ENCODE peak calls at places on chromosome 1, in eight cellular contexts. One of them, this sample, is unnamed.

GRCh38 chr1:176745945-176746344 is 283.0 kb downstream of the PAPPA2 start:
- DNase-seq in lower lobe of right lung: no peak
- DNase-seq in DND-41: no peak
- DNase-seq in cardiac muscle cell: no peak
- DNase-seq in CD8-positive, alpha-beta T cell: no peak
- DNase-seq in ovary: no peak
- DNase-seq in BE2C: no peak
- DNase-seq in AG10803: peak; percentile 5
- DNase-seq in this sample: no peak

GRCh38 chr1:167249702-167250101 is 29.0 kb downstream of the POU2F1 start:
- DNase-seq in cardiac muscle cell: no peak
- DNase-seq in lower lobe of right lung: no peak
- DNase-seq in CD8-positive, alpha-beta T cell: no peak
- DNase-seq in DND-41: no peak
- DNase-seq in BE2C: no peak
- DNase-seq in AG10803: no peak
- DNase-seq in ovary: no peak
- DNase-seq in this sample: no peak

GRCh38 chr1:247331526-247332214 is at the start of gene ZNF496:
- DNase-seq in lower lobe of right lung: peak; percentile 84
- DNase-seq in ovary: peak; percentile 90
- DNase-seq in BE2C: peak; percentile 85
- DNase-seq in AG10803: peak; percentile 83
- DNase-seq in CD8-positive, alpha-beta T cell: peak; percentile 39
- DNase-seq in DND-41: peak; percentile 82
- DNase-seq in cardiac muscle cell: peak; percentile 88
- DNase-seq in this sample: peak; percentile 49

GRCh38 chr1:188237573-188238353 is 1409.0 kb downstream of the PLA2G4A start:
- DNase-seq in ovary: no peak
- DNase-seq in BE2C: no peak
- DNase-seq in lower lobe of right lung: no peak
- DNase-seq in AG10803: no peak
- DNase-seq in DND-41: no peak
- DNase-seq in CD8-positive, alpha-beta T cell: no peak
- DNase-seq in cardiac muscle cell: peak; percentile 3
- DNase-seq in this sample: peak; percentile 4

GRCh38 chr1:177238967-177239366 is 68.2 kb downstream of the BRINP2 start:
- DNase-seq in ovary: no peak
- DNase-seq in BE2C: no peak
- DNase-seq in DND-41: no peak
- DNase-seq in lower lobe of right lung: no peak
- DNase-seq in CD8-positive, alpha-beta T cell: no peak
- DNase-seq in cardiac muscle cell: no peak
- DNase-seq in AG10803: no peak
- DNase-seq in this sample: no peak

GRCh38 chr1:228285661-228286504 is 78.0 kb downstream of the OBSCN start:
- DNase-seq in ovary: no peak
- DNase-seq in CD8-positive, alpha-beta T cell: no peak
- DNase-seq in BE2C: peak; percentile 5
- DNase-seq in AG10803: no peak
- DNase-seq in DND-41: no peak
- DNase-seq in lower lobe of right lung: peak; percentile 35
- DNase-seq in cardiac muscle cell: no peak
- DNase-seq in this sample: no peak

GRCh38 chr1:55955237-55955636 is 624.1 kb downstream of the PLPP3 start:
- DNase-seq in AG10803: peak; percentile 82
- DNase-seq in DND-41: no peak
- DNase-seq in cardiac muscle cell: no peak
- DNase-seq in BE2C: no peak
- DNase-seq in lower lobe of right lung: no peak
- DNase-seq in ovary: no peak
- DNase-seq in CD8-positive, alpha-beta T cell: no peak
- DNase-seq in this sample: no peak

GRCh38 chr1:229141701-229142377 is 129.1 kb upstream of the RAB4A start:
- DNase-seq in lower lobe of right lung: no peak
- DNase-seq in ovary: no peak
- DNase-seq in AG10803: no peak
- DNase-seq in CD8-positive, alpha-beta T cell: no peak
- DNase-seq in cardiac muscle cell: no peak
- DNase-seq in DND-41: peak; percentile 8
- DNase-seq in BE2C: no peak
- DNase-seq in this sample: no peak

GRCh38 chr1:36224537-36225297 is 474 bp downstream of the THRAP3 start:
- DNase-seq in ovary: no peak
- DNase-seq in lower lobe of right lung: peak; percentile 88
- DNase-seq in cardiac muscle cell: peak; percentile 91
- DNase-seq in AG10803: peak; percentile 89
- DNase-seq in DND-41: no peak
- DNase-seq in CD8-positive, alpha-beta T cell: no peak
- DNase-seq in BE2C: peak; percentile 72
- DNase-seq in this sample: no peak

GRCh38 chr1:231612393-231613089 is 14.0 kb upstream of the DISC1 start:
- DNase-seq in DND-41: peak; percentile 77
- DNase-seq in ovary: no peak
- DNase-seq in BE2C: no peak
- DNase-seq in lower lobe of right lung: peak; percentile 63
- DNase-seq in CD8-positive, alpha-beta T cell: peak; percentile 42
- DNase-seq in AG10803: no peak
- DNase-seq in cardiac muscle cell: no peak
- DNase-seq in this sample: no peak

GRCh38 chr1:30879940-30880339 is 28.6 kb downstream of the SDC3 start:
- DNase-seq in DND-41: no peak
- DNase-seq in CD8-positive, alpha-beta T cell: no peak
- DNase-seq in AG10803: no peak
- DNase-seq in cardiac muscle cell: no peak
- DNase-seq in lower lobe of right lung: no peak
- DNase-seq in ovary: no peak
- DNase-seq in BE2C: no peak
- DNase-seq in this sample: no peak

GRCh38 chr1:240417317-240417716 is 194.6 kb downstream of the GREM2 start:
- DNase-seq in AG10803: peak; percentile 27
- DNase-seq in CD8-positive, alpha-beta T cell: no peak
- DNase-seq in BE2C: no peak
- DNase-seq in lower lobe of right lung: no peak
- DNase-seq in DND-41: no peak
- DNase-seq in ovary: no peak
- DNase-seq in cardiac muscle cell: no peak
- DNase-seq in this sample: no peak

GRCh38 chr1:110076789-110077500 is 6.5 kb upstream of the ALX3 start:
- DNase-seq in AG10803: no peak
- DNase-seq in lower lobe of right lung: no peak
- DNase-seq in cardiac muscle cell: no peak
- DNase-seq in DND-41: no peak
- DNase-seq in ovary: no peak
- DNase-seq in CD8-positive, alpha-beta T cell: no peak
- DNase-seq in BE2C: no peak
- DNase-seq in this sample: no peak

GRCh38 chr1:114431026-114431425 is 80.0 kb downstream of the TRIM33 start:
- DNase-seq in DND-41: no peak
- DNase-seq in lower lobe of right lung: no peak
- DNase-seq in ovary: no peak
- DNase-seq in CD8-positive, alpha-beta T cell: no peak
- DNase-seq in cardiac muscle cell: no peak
- DNase-seq in AG10803: no peak
- DNase-seq in BE2C: no peak
- DNase-seq in this sample: no peak
- TF ChIP-seq CTCF in DND-41: no peak
- TF ChIP-seq CTCF in lower lobe of right lung: no peak
- TF ChIP-seq CTCF in ovary: no peak
- TF ChIP-seq CTCF in CD8-positive, alpha-beta T cell: no peak
- TF ChIP-seq CTCF in cardiac muscle cell: no peak
- TF ChIP-seq CTCF in AG10803: no peak
- TF ChIP-seq CTCF in BE2C: no peak
- TF ChIP-seq CTCF in this sample: no peak

GRCh38 chr1:20729990-20730689 is 2.4 kb downstream of the SH2D5 start:
- DNase-seq in CD8-positive, alpha-beta T cell: no peak
- DNase-seq in cardiac muscle cell: no peak
- DNase-seq in BE2C: no peak
- DNase-seq in lower lobe of right lung: no peak
- DNase-seq in ovary: peak; percentile 3
- DNase-seq in AG10803: no peak
- DNase-seq in DND-41: no peak
- DNase-seq in this sample: no peak

GRCh38 chr1:20731057-20731991 is 1.2 kb downstream of the SH2D5 start:
- DNase-seq in BE2C: no peak
- DNase-seq in cardiac muscle cell: no peak
- DNase-seq in DND-41: no peak
- DNase-seq in AG10803: no peak
- DNase-seq in ovary: no peak
- DNase-seq in CD8-positive, alpha-beta T cell: no peak
- DNase-seq in lower lobe of right lung: no peak
- DNase-seq in this sample: no peak

GRCh38 chr1:20732071-20732587 is 374 bp downstream of the SH2D5 start:
- DNase-seq in BE2C: peak; percentile 79
- DNase-seq in ovary: peak; percentile 64
- DNase-seq in DND-41: peak; percentile 37
- DNase-seq in AG10803: peak; percentile 52
- DNase-seq in lower lobe of right lung: no peak
- DNase-seq in cardiac muscle cell: peak; percentile 56
- DNase-seq in CD8-positive, alpha-beta T cell: peak; percentile 40
- DNase-seq in this sample: peak; percentile 37

GRCh38 chr1:20729155-20729931 is 3.2 kb downstream of the SH2D5 start:
- DNase-seq in cardiac muscle cell: no peak
- DNase-seq in BE2C: no peak
- DNase-seq in AG10803: no peak
- DNase-seq in CD8-positive, alpha-beta T cell: no peak
- DNase-seq in ovary: peak; percentile 8
- DNase-seq in DND-41: no peak
- DNase-seq in lower lobe of right lung: no peak
- DNase-seq in this sample: no peak

GRCh38 chr1:20730690-20731056 is 1.8 kb downstream of the SH2D5 start:
- DNase-seq in AG10803: no peak
- DNase-seq in cardiac muscle cell: no peak
- DNase-seq in CD8-positive, alpha-beta T cell: no peak
- DNase-seq in ovary: no peak
- DNase-seq in lower lobe of right lung: no peak
- DNase-seq in DND-41: no peak
- DNase-seq in BE2C: no peak
- DNase-seq in this sample: no peak
- H3K4me3 ChIP-seq in AG10803: no peak overlapping the region
- H3K4me3 ChIP-seq in cardiac muscle cell: no peak overlapping the region
- H3K4me3 ChIP-seq in CD8-positive, alpha-beta T cell: no peak overlapping the region
- H3K4me3 ChIP-seq in ovary: no peak overlapping the region
- H3K4me3 ChIP-seq in lower lobe of right lung: no peak overlapping the region
- H3K4me3 ChIP-seq in DND-41: no peak overlapping the region
- H3K4me3 ChIP-seq in BE2C: no peak overlapping the region
- H3K4me3 ChIP-seq in this sample: no peak overlapping the region

GRCh38 chr1:14787604-14788003 is 189.1 kb downstream of the KAZN start:
- DNase-seq in cardiac muscle cell: no peak
- DNase-seq in ovary: no peak
- DNase-seq in DND-41: peak; percentile 21
- DNase-seq in CD8-positive, alpha-beta T cell: no peak
- DNase-seq in AG10803: no peak
- DNase-seq in lower lobe of right lung: no peak
- DNase-seq in BE2C: no peak
- DNase-seq in this sample: no peak
- TF ChIP-seq CTCF in cardiac muscle cell: no peak
- TF ChIP-seq CTCF in ovary: no peak
- TF ChIP-seq CTCF in DND-41: peak; percentile 48
- TF ChIP-seq CTCF in CD8-positive, alpha-beta T cell: no peak
- TF ChIP-seq CTCF in AG10803: no peak
- TF ChIP-seq CTCF in lower lobe of right lung: no peak
- TF ChIP-seq CTCF in BE2C: no peak
- TF ChIP-seq CTCF in this sample: no peak

GRCh38 chr1:235221653-235222052 is 60.6 kb upstream of the RBM34 start:
- DNase-seq in CD8-positive, alpha-beta T cell: no peak
- DNase-seq in DND-41: no peak
- DNase-seq in AG10803: no peak
- DNase-seq in BE2C: no peak
- DNase-seq in lower lobe of right lung: no peak
- DNase-seq in ovary: no peak
- DNase-seq in cardiac muscle cell: no peak
- DNase-seq in this sample: no peak

GRCh38 chr1:235229868-235230267 is 68.8 kb upstream of the RBM34 start:
- DNase-seq in lower lobe of right lung: no peak
- DNase-seq in ovary: no peak
- DNase-seq in AG10803: no peak
- DNase-seq in BE2C: no peak
- DNase-seq in CD8-positive, alpha-beta T cell: no peak
- DNase-seq in DND-41: no peak
- DNase-seq in cardiac muscle cell: no peak
- DNase-seq in this sample: peak; percentile 33

GRCh38 chr1:235226933-235227332 is 65.9 kb upstream of the RBM34 start:
- DNase-seq in BE2C: no peak
- DNase-seq in DND-41: no peak
- DNase-seq in ovary: no peak
- DNase-seq in AG10803: no peak
- DNase-seq in CD8-positive, alpha-beta T cell: no peak
- DNase-seq in lower lobe of right lung: no peak
- DNase-seq in cardiac muscle cell: no peak
- DNase-seq in this sample: no peak

GRCh38 chr1:235227414-235227813 is 66.4 kb upstream of the RBM34 start:
- DNase-seq in DND-41: no peak
- DNase-seq in lower lobe of right lung: no peak
- DNase-seq in AG10803: no peak
- DNase-seq in ovary: no peak
- DNase-seq in BE2C: no peak
- DNase-seq in CD8-positive, alpha-beta T cell: no peak
- DNase-seq in cardiac muscle cell: no peak
- DNase-seq in this sample: no peak

DNA sequence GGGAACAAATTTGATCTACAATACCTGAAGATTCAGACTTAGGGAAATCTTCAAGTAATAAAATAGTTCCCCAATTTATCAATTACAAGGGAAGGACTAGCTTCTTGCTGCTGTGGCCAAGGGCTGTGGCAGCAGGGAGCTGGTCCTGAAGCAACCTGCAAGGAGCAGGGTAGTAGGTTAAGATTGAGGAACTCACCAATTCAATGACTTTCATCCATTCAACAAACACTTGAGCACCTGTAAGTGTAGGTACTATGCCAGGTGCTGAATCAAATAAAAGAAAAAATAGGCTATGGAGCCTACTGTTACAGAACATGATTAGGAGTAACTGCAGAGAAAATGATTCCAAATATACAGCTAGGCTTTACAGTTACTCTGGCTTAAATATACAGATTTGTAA is 64.2 kb upstream of the RBM34 start:
- DNase-seq in ovary: no peak
- DNase-seq in CD8-positive, alpha-beta T cell: no peak
- DNase-seq in lower lobe of right lung: no peak
- DNase-seq in AG10803: no peak
- DNase-seq in DND-41: no peak
- DNase-seq in BE2C: no peak
- DNase-seq in cardiac muscle cell: no peak
- DNase-seq in this sample: no peak
- H3K4me3 ChIP-seq in ovary: no peak overlapping the region
- H3K4me3 ChIP-seq in CD8-positive, alpha-beta T cell: no peak overlapping the region
- H3K4me3 ChIP-seq in lower lobe of right lung: no peak overlapping the region
- H3K4me3 ChIP-seq in AG10803: no peak overlapping the region
- H3K4me3 ChIP-seq in DND-41: no peak overlapping the region
- H3K4me3 ChIP-seq in BE2C: no peak overlapping the region
- H3K4me3 ChIP-seq in cardiac muscle cell: no peak overlapping the region
- H3K4me3 ChIP-seq in this sample: no peak overlapping the region

GRCh38 chr1:17441265-17441992 is 2.0 kb upstream of the RCC2 start:
- DNase-seq in BE2C: no peak
- DNase-seq in cardiac muscle cell: peak; percentile 58
- DNase-seq in lower lobe of right lung: no peak
- DNase-seq in CD8-positive, alpha-beta T cell: no peak
- DNase-seq in DND-41: peak; percentile 43
- DNase-seq in AG10803: peak; percentile 68
- DNase-seq in ovary: no peak
- DNase-seq in this sample: no peak
- TF ChIP-seq CTCF in BE2C: no peak
- TF ChIP-seq CTCF in cardiac muscle cell: no peak
- TF ChIP-seq CTCF in lower lobe of right lung: no peak
- TF ChIP-seq CTCF in CD8-positive, alpha-beta T cell: no peak
- TF ChIP-seq CTCF in DND-41: no peak
- TF ChIP-seq CTCF in AG10803: no peak
- TF ChIP-seq CTCF in ovary: no peak
- TF ChIP-seq CTCF in this sample: no peak